ENCODE peak calls at places on chromosomes 6 and 20, in eight cellular contexts. Q, E, O, C, B, A, D and N are unnamed samples.

GRCh38 chr6:37516076-37516919 is 16.6 kb upstream of the CCDC167 start:
- DNase-seq in Q (no peak), E (peak; percentile 56), O (no peak), C (peak; percentile 50), B (no peak), A (peak; percentile 97), D (peak; percentile 31), N (peak; percentile 68)

GRCh38 chr6:163296835-163297519 is 117.5 kb upstream of the QKI start:
- DNase-seq in Q (no peak), E (no peak), O (no peak), C (no peak), B (no peak), A (no peak), D (no peak), N (no peak)

GRCh38 chr20:31587545-31588389 is 17.3 kb upstream of the ID1 start:
- DNase-seq in Q (no peak), E (peak; percentile 69), O (peak; percentile 87), C (peak; percentile 78), B (no peak), A (no peak), D (peak; percentile 71), N (peak; percentile 65)

GRCh38 chr6:11921017-11921438 is 91.1 kb upstream of the HIVEP1 start:
- DNase-seq in Q (peak; percentile 72), E (peak; percentile 53), O (no peak), C (peak; percentile 40), B (peak; percentile 88), A (no peak), D (peak; percentile 36), N (no peak)

GRCh38 chr6:153085239-153085638 is 45.8 kb downstream of the RGS17 start:
- DNase-seq in Q (no peak), E (no peak), O (no peak), C (no peak), B (no peak), A (no peak), D (no peak), N (no peak)

GRCh38 chr6:78561015-78561414 is 306.3 kb upstream of the IRAK1BP1 start:
- DNase-seq in Q (no peak), E (no peak), O (no peak), C (no peak), B (no peak), A (no peak), D (no peak), N (no peak)

GRCh38 chr6:18509871-18510643 is 122.9 kb downstream of the RNF144B start:
- DNase-seq in Q (no peak), E (no peak), O (no peak), C (no peak), B (no peak), A (no peak), D (no peak), N (no peak)

GRCh38 chr20:53045941-53046340 is 73.8 kb downstream of the TSHZ2 start:
- DNase-seq in Q (no peak), E (no peak), O (no peak), C (no peak), B (no peak), A (no peak), D (no peak), N (no peak)

GRCh38 chr6:3001773-3002293 is 2.1 kb downstream of the NQO2 start:
- DNase-seq in Q (peak; percentile 29), E (no peak), O (no peak), C (no peak), B (no peak), A (no peak), D (no peak), N (no peak)

GRCh38 chr6:83514877-83515466 is 2.6 kb downstream of the PRSS35 start:
- DNase-seq in Q (no peak), E (no peak), O (no peak), C (no peak), B (no peak), A (no peak), D (no peak), N (no peak)

GRCh38 chr20:50717974-50718761 is 13.2 kb upstream of the PARD6B start:
- DNase-seq in Q (no peak), E (no peak), O (no peak), C (no peak), B (no peak), A (no peak), D (no peak), N (no peak)

GRCh38 chr6:122491915-122492537 is 20.4 kb upstream of the SERINC1 start:
- DNase-seq in Q (peak; percentile 71), E (peak; percentile 77), O (peak; percentile 53), C (peak; percentile 37), B (peak; percentile 83), A (peak; percentile 73), D (peak; percentile 42), N (peak; percentile 62)

GRCh38 chr20:48621256-48622078 is 206.3 kb downstream of the PREX1 start:
- DNase-seq in Q (no peak), E (peak; percentile 44), O (no peak), C (no peak), B (peak; percentile 69), A (peak; percentile 43), D (no peak), N (peak; percentile 37)

GRCh38 chr6:43301081-43301870 is 3.2 kb downstream of the SLC22A7 start:
- DNase-seq in Q (no peak), E (no peak), O (no peak), C (no peak), B (peak; percentile 71), A (no peak), D (no peak), N (no peak)

GRCh38 chr20:63738687-63739128 is 868 bp upstream of the SLC2A4RG start:
- DNase-seq in Q (peak; percentile 58), E (peak; percentile 80), O (peak; percentile 76), C (peak; percentile 78), B (peak; percentile 90), A (peak; percentile 73), D (peak; percentile 77), N (peak; percentile 79)

GRCh38 chr20:63740070-63740500 is 509 bp downstream of the SLC2A4RG start:
- DNase-seq in Q (peak; percentile 42), E (peak; percentile 52), O (peak; percentile 57), C (peak; percentile 65), B (peak; percentile 86), A (peak; percentile 76), D (peak; percentile 55), N (peak; percentile 68)

GRCh38 chr20:63737940-63738686 is 1.5 kb upstream of the SLC2A4RG start:
- DNase-seq in Q (no peak), E (peak; percentile 52), O (no peak), C (no peak), B (peak; percentile 73), A (peak; percentile 65), D (no peak), N (peak; percentile 59)

GRCh38 chr20:63740501-63741353 is 1.2 kb downstream of the SLC2A4RG start:
- DNase-seq in Q (peak; percentile 94), E (peak; percentile 93), O (peak; percentile 93), C (peak; percentile 95), B (peak; percentile 98), A (peak; percentile 63), D (peak; percentile 95), N (peak; percentile 91)

GRCh38 chr20:63739129-63740069 is at the start of gene SLC2A4RG:
- DNase-seq in Q (peak; percentile 62), E (peak; percentile 87), O (peak; percentile 87), C (peak; percentile 85), B (peak; percentile 93), A (peak; percentile 79), D (peak; percentile 84), N (peak; percentile 85)
- H3K4me1 ChIP-seq in Q (peaks cover 41% of the 10 kb centered on the region), E (peaks cover 56% of the 10 kb centered on the region), O (peaks cover 38% of the 10 kb centered on the region), C (peaks cover 41% of the 10 kb centered on the region), B (no peaks in the 10 kb centered on the region), A (peaks cover 30% of the 10 kb centered on the region), D (peaks cover 51% of the 10 kb centered on the region), N (peaks cover 43% of the 10 kb centered on the region)

GRCh38 chr6:34566830-34567546 is 10.9 kb upstream of the SPDEF start:
- DNase-seq in Q (no peak), E (no peak), O (no peak), C (no peak), B (no peak), A (no peak), D (no peak), N (no peak)

GRCh38 chr6:34568829-34569228 is 12.7 kb upstream of the SPDEF start:
- DNase-seq in Q (no peak), E (no peak), O (no peak), C (no peak), B (no peak), A (no peak), D (no peak), N (no peak)

GRCh38 chr6:34570066-34570833 is 14.1 kb upstream of the SPDEF start:
- DNase-seq in Q (no peak), E (peak; percentile 68), O (no peak), C (no peak), B (no peak), A (no peak), D (no peak), N (no peak)

GRCh38 chr6:34569361-34569973 is 13.3 kb upstream of the SPDEF start:
- DNase-seq in Q (no peak), E (no peak), O (no peak), C (no peak), B (no peak), A (no peak), D (no peak), N (no peak)

GRCh38 chr6:34568341-34568680 is 12.2 kb upstream of the SPDEF start:
- DNase-seq in Q (no peak), E (no peak), O (no peak), C (no peak), B (no peak), A (no peak), D (no peak), N (no peak)
- H3K4me1 ChIP-seq in Q (no peaks in the 10 kb centered on the region), E (peaks cover under 1% of the 10 kb centered on the region), O (no peaks in the 10 kb centered on the region), C (no peaks in the 10 kb centered on the region), B (no peaks in the 10 kb centered on the region), A (no peaks in the 10 kb centered on the region), D (no peaks in the 10 kb centered on the region), N (no peaks in the 10 kb centered on the region)

DNA sequence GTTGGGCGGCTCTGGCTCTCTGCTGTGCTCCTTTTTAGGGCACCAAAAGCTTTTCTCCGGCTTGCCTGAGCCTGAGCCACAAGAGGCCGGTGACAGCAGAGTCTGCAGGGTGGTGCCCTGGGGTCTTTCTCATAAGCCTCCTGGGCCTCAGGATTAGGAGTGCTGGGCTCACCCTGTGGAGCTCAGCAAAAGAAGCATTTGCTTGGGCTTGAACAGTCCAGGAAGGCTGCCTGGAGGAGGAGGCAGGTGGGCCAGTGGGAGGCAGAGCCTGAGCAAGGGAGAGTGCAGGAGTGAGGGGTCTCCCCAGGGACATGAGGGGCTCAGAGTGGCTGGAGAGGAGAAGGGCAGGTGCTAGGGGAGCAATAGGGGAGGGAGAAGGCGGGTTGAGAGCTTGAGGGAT is 32.9 kb upstream of the MRGBP start:
- DNase-seq in Q (no peak), E (no peak), O (no peak), C (no peak), B (no peak), A (no peak), D (no peak), N (peak; percentile 24)
- H3K4me1 ChIP-seq in Q (peaks cover under 1% of the 10 kb centered on the region), E (peaks cover 9% of the 10 kb centered on the region), O (no peaks in the 10 kb centered on the region), C (peaks cover 1% of the 10 kb centered on the region), B (no peaks in the 10 kb centered on the region), A (no peaks in the 10 kb centered on the region), D (peaks cover 1% of the 10 kb centered on the region), N (no peaks in the 10 kb centered on the region)

GRCh38 chr6:143401636-143402370 is 48.7 kb downstream of the ADAT2 start:
- DNase-seq in Q (no peak), E (no peak), O (no peak), C (no peak), B (no peak), A (no peak), D (no peak), N (no peak)
- H3K4me1 ChIP-seq in Q (peaks cover 28% of the 10 kb centered on the region), E (peaks cover 3% of the 10 kb centered on the region), O (peaks cover 10% of the 10 kb centered on the region), C (peaks cover 14% of the 10 kb centered on the region), B (peaks cover 17% of the 10 kb centered on the region), A (peaks cover 25% of the 10 kb centered on the region), D (peaks cover 21% of the 10 kb centered on the region), N (peaks cover 16% of the 10 kb centered on the region)